ENCODE peak calls at places on chromosomes 3 and 15, in ten cellular contexts. One of them, this sample, is unnamed.

GRCh38 chr3:113606539-113607218 is 74.3 kb downstream of the SIDT1 start:
- DNase-seq in MM.1S: peak; percentile 94
- DNase-seq in HepG2: no peak
- DNase-seq in mucosa of descending colon: no peak
- DNase-seq in naive thymus-derived CD4-positive, alpha-beta T cell: peak; percentile 36
- DNase-seq in neuronal stem cell: no peak
- DNase-seq in suprapubic skin: no peak
- DNase-seq in mammary epithelial cell: no peak
- DNase-seq in gastrocnemius medialis: no peak
- DNase-seq in psoas muscle: no peak
- DNase-seq in this sample: peak; percentile 49

GRCh38 chr3:111809196-111809595 is 49.9 kb upstream of the PHLDB2 start:
- DNase-seq in MM.1S: no peak
- DNase-seq in HepG2: peak; percentile 24
- DNase-seq in mucosa of descending colon: no peak
- DNase-seq in naive thymus-derived CD4-positive, alpha-beta T cell: no peak
- DNase-seq in neuronal stem cell: no peak
- DNase-seq in suprapubic skin: no peak
- DNase-seq in mammary epithelial cell: no peak
- DNase-seq in gastrocnemius medialis: no peak
- DNase-seq in psoas muscle: no peak
- DNase-seq in this sample: no peak

GRCh38 chr3:155646554-155647189 is 98.2 kb downstream of the PLCH1 start:
- DNase-seq in MM.1S: no peak
- DNase-seq in HepG2: peak; percentile 42
- DNase-seq in mucosa of descending colon: no peak
- DNase-seq in naive thymus-derived CD4-positive, alpha-beta T cell: no peak
- DNase-seq in neuronal stem cell: no peak
- DNase-seq in suprapubic skin: no peak
- DNase-seq in mammary epithelial cell: no peak
- DNase-seq in gastrocnemius medialis: no peak
- DNase-seq in psoas muscle: no peak
- DNase-seq in this sample: no peak

GRCh38 chr3:65785065-65785645 is 253.6 kb downstream of the MAGI1 start:
- DNase-seq in MM.1S: peak; percentile 45
- DNase-seq in HepG2: peak; percentile 41
- DNase-seq in mucosa of descending colon: no peak
- DNase-seq in naive thymus-derived CD4-positive, alpha-beta T cell: no peak
- DNase-seq in neuronal stem cell: peak; percentile 43
- DNase-seq in suprapubic skin: no peak
- DNase-seq in mammary epithelial cell: peak; percentile 9
- DNase-seq in gastrocnemius medialis: no peak
- DNase-seq in psoas muscle: no peak
- DNase-seq in this sample: no peak

GRCh38 chr3:113174806-113175490 is 36.4 kb upstream of the BOC start:
- DNase-seq in MM.1S: no peak
- DNase-seq in HepG2: no peak
- DNase-seq in mucosa of descending colon: no peak
- DNase-seq in naive thymus-derived CD4-positive, alpha-beta T cell: no peak
- DNase-seq in neuronal stem cell: no peak
- DNase-seq in suprapubic skin: no peak
- DNase-seq in mammary epithelial cell: no peak
- DNase-seq in gastrocnemius medialis: no peak
- DNase-seq in psoas muscle: no peak
- DNase-seq in this sample: no peak

GRCh38 chr15:88920186-88920891 is 7.2 kb upstream of the MFGE8 start:
- DNase-seq in MM.1S: no peak
- DNase-seq in HepG2: no peak
- DNase-seq in mucosa of descending colon: no peak
- DNase-seq in naive thymus-derived CD4-positive, alpha-beta T cell: no peak
- DNase-seq in neuronal stem cell: no peak
- DNase-seq in suprapubic skin: no peak
- DNase-seq in mammary epithelial cell: peak; percentile 74
- DNase-seq in gastrocnemius medialis: no peak
- DNase-seq in psoas muscle: no peak
- DNase-seq in this sample: no peak

GRCh38 chr3:190053919-190054672 is 66.6 kb downstream of the P3H2 start:
- DNase-seq in MM.1S: no peak
- DNase-seq in HepG2: no peak
- DNase-seq in mucosa of descending colon: no peak
- DNase-seq in naive thymus-derived CD4-positive, alpha-beta T cell: no peak
- DNase-seq in neuronal stem cell: no peak
- DNase-seq in suprapubic skin: no peak
- DNase-seq in mammary epithelial cell: peak; percentile 69
- DNase-seq in gastrocnemius medialis: no peak
- DNase-seq in psoas muscle: no peak
- DNase-seq in this sample: no peak

GRCh38 chr3:178562143-178562868 is 26.1 kb downstream of the KCNMB2 start:
- DNase-seq in MM.1S: no peak
- DNase-seq in HepG2: no peak
- DNase-seq in mucosa of descending colon: no peak
- DNase-seq in naive thymus-derived CD4-positive, alpha-beta T cell: no peak
- DNase-seq in neuronal stem cell: no peak
- DNase-seq in suprapubic skin: no peak
- DNase-seq in mammary epithelial cell: no peak
- DNase-seq in gastrocnemius medialis: no peak
- DNase-seq in psoas muscle: no peak
- DNase-seq in this sample: no peak

GRCh38 chr3:155232605-155233004 is 60.9 kb downstream of the STRIT1 start:
- DNase-seq in MM.1S: peak; percentile 24
- DNase-seq in HepG2: no peak
- DNase-seq in mucosa of descending colon: no peak
- DNase-seq in naive thymus-derived CD4-positive, alpha-beta T cell: no peak
- DNase-seq in neuronal stem cell: no peak
- DNase-seq in suprapubic skin: no peak
- DNase-seq in mammary epithelial cell: peak; percentile 92
- DNase-seq in gastrocnemius medialis: peak; percentile 90
- DNase-seq in psoas muscle: peak; percentile 88
- DNase-seq in this sample: no peak

GRCh38 chr3:157406376-157406775 is 30.3 kb upstream of the PTX3 start:
- DNase-seq in MM.1S: no peak
- DNase-seq in HepG2: no peak
- DNase-seq in mucosa of descending colon: no peak
- DNase-seq in naive thymus-derived CD4-positive, alpha-beta T cell: no peak
- DNase-seq in neuronal stem cell: no peak
- DNase-seq in suprapubic skin: no peak
- DNase-seq in mammary epithelial cell: no peak
- DNase-seq in gastrocnemius medialis: no peak
- DNase-seq in psoas muscle: no peak
- DNase-seq in this sample: no peak

GRCh38 chr3:161163297-161163696 is 57.8 kb upstream of the NMD3 start:
- DNase-seq in MM.1S: peak; percentile 79
- DNase-seq in HepG2: peak; percentile 39
- DNase-seq in mucosa of descending colon: no peak
- DNase-seq in naive thymus-derived CD4-positive, alpha-beta T cell: no peak
- DNase-seq in neuronal stem cell: no peak
- DNase-seq in suprapubic skin: no peak
- DNase-seq in mammary epithelial cell: peak; percentile 94
- DNase-seq in gastrocnemius medialis: no peak
- DNase-seq in psoas muscle: no peak
- DNase-seq in this sample: no peak

GRCh38 chr15:74312445-74313007 is 54.9 kb downstream of the CYP11A1 start:
- DNase-seq in MM.1S: no peak
- DNase-seq in HepG2: no peak
- DNase-seq in mucosa of descending colon: no peak
- DNase-seq in naive thymus-derived CD4-positive, alpha-beta T cell: no peak
- DNase-seq in neuronal stem cell: no peak
- DNase-seq in suprapubic skin: no peak
- DNase-seq in mammary epithelial cell: no peak
- DNase-seq in gastrocnemius medialis: no peak
- DNase-seq in psoas muscle: no peak
- DNase-seq in this sample: no peak

GRCh38 chr3:70728311-70728710 is 415.9 kb upstream of the MDFIC2 start:
- DNase-seq in MM.1S: no peak
- DNase-seq in HepG2: no peak
- DNase-seq in mucosa of descending colon: no peak
- DNase-seq in naive thymus-derived CD4-positive, alpha-beta T cell: no peak
- DNase-seq in neuronal stem cell: no peak
- DNase-seq in suprapubic skin: no peak
- DNase-seq in mammary epithelial cell: no peak
- DNase-seq in gastrocnemius medialis: no peak
- DNase-seq in psoas muscle: no peak
- DNase-seq in this sample: no peak

GRCh38 chr3:147404000-147404799 is 2.1 kb downstream of the ZIC4 start:
- DNase-seq in MM.1S: no peak
- DNase-seq in HepG2: no peak
- DNase-seq in mucosa of descending colon: no peak
- DNase-seq in naive thymus-derived CD4-positive, alpha-beta T cell: no peak
- DNase-seq in neuronal stem cell: no peak
- DNase-seq in suprapubic skin: no peak
- DNase-seq in mammary epithelial cell: no peak
- DNase-seq in gastrocnemius medialis: no peak
- DNase-seq in psoas muscle: no peak
- DNase-seq in this sample: no peak

GRCh38 chr3:48406443-48407431 is 23.1 kb downstream of the PLXNB1 start:
- DNase-seq in MM.1S: no peak
- DNase-seq in HepG2: no peak
- DNase-seq in mucosa of descending colon: peak; percentile 13
- DNase-seq in naive thymus-derived CD4-positive, alpha-beta T cell: peak; percentile 15
- DNase-seq in neuronal stem cell: no peak
- DNase-seq in suprapubic skin: peak; percentile 65
- DNase-seq in mammary epithelial cell: no peak
- DNase-seq in gastrocnemius medialis: peak; percentile 1
- DNase-seq in psoas muscle: no peak
- DNase-seq in this sample: no peak

GRCh38 chr15:67784057-67784781 is 41.1 kb upstream of the SKOR1 start:
- DNase-seq in MM.1S: peak; percentile 94
- DNase-seq in HepG2: no peak
- DNase-seq in mucosa of descending colon: peak; percentile 38
- DNase-seq in naive thymus-derived CD4-positive, alpha-beta T cell: no peak
- DNase-seq in neuronal stem cell: no peak
- DNase-seq in suprapubic skin: no peak
- DNase-seq in mammary epithelial cell: no peak
- DNase-seq in gastrocnemius medialis: no peak
- DNase-seq in psoas muscle: no peak
- DNase-seq in this sample: peak; percentile 33

GRCh38 chr15:63234479-63234878 is 42.9 kb upstream of the APH1B start:
- DNase-seq in MM.1S: no peak
- DNase-seq in HepG2: no peak
- DNase-seq in mucosa of descending colon: peak; percentile 49
- DNase-seq in naive thymus-derived CD4-positive, alpha-beta T cell: no peak
- DNase-seq in neuronal stem cell: no peak
- DNase-seq in suprapubic skin: no peak
- DNase-seq in mammary epithelial cell: peak; percentile 44
- DNase-seq in gastrocnemius medialis: peak; percentile 24
- DNase-seq in psoas muscle: peak; percentile 61
- DNase-seq in this sample: no peak

DNA sequence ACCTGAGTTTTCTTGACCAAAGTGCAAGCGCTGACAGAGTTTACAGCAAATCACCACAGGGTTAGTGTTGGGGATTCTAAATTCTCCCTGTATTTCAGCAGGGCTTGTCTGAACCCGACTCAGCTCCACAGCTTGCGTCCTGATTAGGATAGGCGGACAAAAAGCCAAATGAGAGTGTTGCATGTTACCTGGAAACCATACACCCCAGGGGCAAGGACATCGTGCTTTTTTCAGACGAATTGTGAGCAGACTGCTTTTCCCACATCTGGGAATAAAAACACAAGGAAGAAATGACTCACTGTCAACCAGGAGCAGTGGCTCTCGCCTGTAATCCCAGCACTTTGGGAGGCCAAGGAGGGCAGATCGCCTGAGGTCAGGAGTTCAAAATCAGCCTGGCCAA is 3.0 kb downstream of the DZIP1L start:
- DNase-seq in MM.1S: no peak
- DNase-seq in HepG2: no peak
- DNase-seq in mucosa of descending colon: no peak
- DNase-seq in naive thymus-derived CD4-positive, alpha-beta T cell: no peak
- DNase-seq in neuronal stem cell: no peak
- DNase-seq in suprapubic skin: no peak
- DNase-seq in mammary epithelial cell: peak; percentile 82
- DNase-seq in gastrocnemius medialis: no peak
- DNase-seq in psoas muscle: no peak
- DNase-seq in this sample: no peak
- H3K36me3 ChIP-seq in MM.1S: no peaks in the 10 kb centered on the region
- H3K36me3 ChIP-seq in HepG2: no peaks in the 10 kb centered on the region
- H3K36me3 ChIP-seq in mucosa of descending colon: no peaks in the 10 kb centered on the region
- H3K36me3 ChIP-seq in naive thymus-derived CD4-positive, alpha-beta T cell: no peaks in the 10 kb centered on the region
- H3K36me3 ChIP-seq in neuronal stem cell: peaks cover 42% of the 10 kb centered on the region
- H3K36me3 ChIP-seq in suprapubic skin: no peaks in the 10 kb centered on the region
- H3K36me3 ChIP-seq in mammary epithelial cell: no peaks in the 10 kb centered on the region
- H3K36me3 ChIP-seq in gastrocnemius medialis: no peaks in the 10 kb centered on the region
- H3K36me3 ChIP-seq in psoas muscle: no peaks in the 10 kb centered on the region
- H3K36me3 ChIP-seq in this sample: no peaks in the 10 kb centered on the region

GRCh38 chr3:138675393-138675792 is 66.8 kb downstream of the FAIM start:
- DNase-seq in MM.1S: no peak
- DNase-seq in HepG2: no peak
- DNase-seq in mucosa of descending colon: no peak
- DNase-seq in naive thymus-derived CD4-positive, alpha-beta T cell: no peak
- DNase-seq in neuronal stem cell: no peak
- DNase-seq in suprapubic skin: no peak
- DNase-seq in mammary epithelial cell: peak; percentile 14
- DNase-seq in gastrocnemius medialis: no peak
- DNase-seq in psoas muscle: no peak
- DNase-seq in this sample: no peak
- H3K9me3 ChIP-seq in MM.1S: no peaks in the 10 kb centered on the region
- H3K9me3 ChIP-seq in HepG2: no peaks in the 10 kb centered on the region
- H3K9me3 ChIP-seq in mucosa of descending colon: peaks cover 10% of the 10 kb centered on the region
- H3K9me3 ChIP-seq in naive thymus-derived CD4-positive, alpha-beta T cell: no peaks in the 10 kb centered on the region
- H3K9me3 ChIP-seq in neuronal stem cell: peaks cover 33% of the 10 kb centered on the region
- H3K9me3 ChIP-seq in suprapubic skin: peaks cover 21% of the 10 kb centered on the region
- H3K9me3 ChIP-seq in mammary epithelial cell: peaks cover 11% of the 10 kb centered on the region
- H3K9me3 ChIP-seq in gastrocnemius medialis: no peaks in the 10 kb centered on the region
- H3K9me3 ChIP-seq in psoas muscle: peaks cover 16% of the 10 kb centered on the region
- H3K9me3 ChIP-seq in this sample: no peaks in the 10 kb centered on the region

DNA sequence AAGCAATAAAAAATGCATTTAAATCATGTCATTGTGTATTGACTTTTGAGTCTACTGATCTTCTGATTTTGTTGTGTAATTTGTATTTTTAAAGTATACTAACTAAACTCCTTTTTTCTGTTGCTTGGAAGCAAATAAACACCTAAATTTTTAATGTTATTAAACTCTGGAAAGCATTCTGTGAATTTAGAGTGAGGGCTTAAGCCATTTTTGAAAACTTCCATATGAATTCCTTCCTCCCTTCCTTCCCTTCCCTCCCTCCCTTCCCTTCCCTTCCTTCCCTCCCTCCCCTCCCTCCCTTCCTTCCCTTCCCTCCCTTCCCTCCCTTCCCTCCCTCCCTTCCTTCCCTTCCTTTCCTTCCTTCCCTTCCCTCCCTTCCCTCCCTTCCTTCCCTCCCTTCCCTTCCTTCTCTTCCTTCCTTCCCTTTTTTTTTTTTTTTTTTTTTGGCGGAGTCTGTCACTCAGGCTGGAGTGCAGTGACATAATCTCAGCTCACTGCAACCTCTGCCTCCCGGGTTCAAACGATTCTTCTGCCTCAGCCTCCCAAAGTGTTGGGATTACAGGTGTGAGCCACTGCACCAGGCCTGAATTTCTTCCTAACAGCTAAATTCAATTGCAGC is 56.6 kb upstream of the SENP5 start:
- DNase-seq in MM.1S: no peak
- DNase-seq in HepG2: no peak
- DNase-seq in mucosa of descending colon: no peak
- DNase-seq in naive thymus-derived CD4-positive, alpha-beta T cell: no peak
- DNase-seq in neuronal stem cell: no peak
- DNase-seq in suprapubic skin: no peak
- DNase-seq in mammary epithelial cell: no peak
- DNase-seq in gastrocnemius medialis: no peak
- DNase-seq in psoas muscle: no peak
- DNase-seq in this sample: no peak
- H3K36me3 ChIP-seq in MM.1S: peaks cover 21% of the 10 kb centered on the region
- H3K36me3 ChIP-seq in HepG2: peaks cover 43% of the 10 kb centered on the region
- H3K36me3 ChIP-seq in mucosa of descending colon: peaks cover 5% of the 10 kb centered on the region
- H3K36me3 ChIP-seq in naive thymus-derived CD4-positive, alpha-beta T cell: peaks cover 17% of the 10 kb centered on the region
- H3K36me3 ChIP-seq in neuronal stem cell: peaks cover 90% of the 10 kb centered on the region
- H3K36me3 ChIP-seq in suprapubic skin: peaks cover 73% of the 10 kb centered on the region
- H3K36me3 ChIP-seq in mammary epithelial cell: peaks cover 39% of the 10 kb centered on the region
- H3K36me3 ChIP-seq in gastrocnemius medialis: no peaks in the 10 kb centered on the region
- H3K36me3 ChIP-seq in psoas muscle: no peaks in the 10 kb centered on the region
- H3K36me3 ChIP-seq in this sample: peaks cover 46% of the 10 kb centered on the region

GRCh38 chr15:101237161-101237775 is 14.6 kb downstream of the CHSY1 start:
- DNase-seq in MM.1S: no peak
- DNase-seq in HepG2: no peak
- DNase-seq in mucosa of descending colon: no peak
- DNase-seq in naive thymus-derived CD4-positive, alpha-beta T cell: no peak
- DNase-seq in neuronal stem cell: no peak
- DNase-seq in suprapubic skin: no peak
- DNase-seq in mammary epithelial cell: no peak
- DNase-seq in gastrocnemius medialis: no peak
- DNase-seq in psoas muscle: no peak
- DNase-seq in this sample: no peak
- H3K9me3 ChIP-seq in MM.1S: no peaks in the 10 kb centered on the region
- H3K9me3 ChIP-seq in HepG2: no peaks in the 10 kb centered on the region
- H3K9me3 ChIP-seq in mucosa of descending colon: no peaks in the 10 kb centered on the region
- H3K9me3 ChIP-seq in naive thymus-derived CD4-positive, alpha-beta T cell: no peaks in the 10 kb centered on the region
- H3K9me3 ChIP-seq in neuronal stem cell: peaks cover 3% of the 10 kb centered on the region
- H3K9me3 ChIP-seq in suprapubic skin: no peaks in the 10 kb centered on the region
- H3K9me3 ChIP-seq in mammary epithelial cell: no peaks in the 10 kb centered on the region
- H3K9me3 ChIP-seq in gastrocnemius medialis: no peaks in the 10 kb centered on the region
- H3K9me3 ChIP-seq in psoas muscle: no peaks in the 10 kb centered on the region
- H3K9me3 ChIP-seq in this sample: no peaks in the 10 kb centered on the region

This sample was measured in CD4-positive, alpha-beta memory T cell.